ENCODE peak calls at places on chromosome 6, in eight cellular contexts. One of them, this sample, is unnamed.

GRCh38 chr6:30570760-30571084 is 520 bp upstream of the ABCF1 start:
- DNase-seq in left lobe of liver: no peak
- DNase-seq in CD4-positive, CD25-positive, alpha-beta regulatory T cell: no peak
- DNase-seq in ascending aorta: no peak
- DNase-seq in HS-5: no peak
- DNase-seq in Right ventricle myocardium superior: no peak
- DNase-seq in H54: no peak
- DNase-seq in HT1080: no peak
- DNase-seq in this sample: no peak

GRCh38 chr6:22926613-22927348 is 357.4 kb downstream of the HDGFL1 start:
- DNase-seq in left lobe of liver: no peak
- DNase-seq in H54: no peak
- DNase-seq in CD4-positive, CD25-positive, alpha-beta regulatory T cell: no peak
- DNase-seq in ascending aorta: no peak
- DNase-seq in Right ventricle myocardium superior: no peak
- DNase-seq in HS-5: no peak
- DNase-seq in HT1080: no peak
- DNase-seq in this sample: no peak

GRCh38 chr6:9921366-9921765 is 493.5 kb downstream of the TFAP2A start:
- DNase-seq in left lobe of liver: no peak
- DNase-seq in Right ventricle myocardium superior: no peak
- DNase-seq in ascending aorta: no peak
- DNase-seq in H54: no peak
- DNase-seq in CD4-positive, CD25-positive, alpha-beta regulatory T cell: no peak
- DNase-seq in HT1080: no peak
- DNase-seq in HS-5: peak; percentile 35
- DNase-seq in this sample: no peak

GRCh38 chr6:22147983-22148797 is 148.6 kb downstream of the PRL start:
- DNase-seq in ascending aorta: no peak
- DNase-seq in H54: peak; percentile 7
- DNase-seq in left lobe of liver: no peak
- DNase-seq in HS-5: no peak
- DNase-seq in HT1080: peak; percentile 63
- DNase-seq in CD4-positive, CD25-positive, alpha-beta regulatory T cell: no peak
- DNase-seq in Right ventricle myocardium superior: peak; percentile 49
- DNase-seq in this sample: no peak

GRCh38 chr6:2865270-2866182 is 23.9 kb upstream of the SERPINB1 start:
- DNase-seq in CD4-positive, CD25-positive, alpha-beta regulatory T cell: no peak
- DNase-seq in Right ventricle myocardium superior: no peak
- DNase-seq in left lobe of liver: no peak
- DNase-seq in HT1080: no peak
- DNase-seq in ascending aorta: no peak
- DNase-seq in H54: no peak
- DNase-seq in HS-5: no peak
- DNase-seq in this sample: no peak

GRCh38 chr6:161215193-161215592 is 58.7 kb downstream of the AGPAT4 start:
- DNase-seq in ascending aorta: no peak
- DNase-seq in Right ventricle myocardium superior: no peak
- DNase-seq in H54: peak; percentile 24
- DNase-seq in HS-5: peak; percentile 78
- DNase-seq in CD4-positive, CD25-positive, alpha-beta regulatory T cell: no peak
- DNase-seq in HT1080: peak; percentile 91
- DNase-seq in left lobe of liver: no peak
- DNase-seq in this sample: no peak

GRCh38 chr6:99426454-99426762 is 1.3 kb upstream of the PNISR start:
- DNase-seq in CD4-positive, CD25-positive, alpha-beta regulatory T cell: no peak
- DNase-seq in left lobe of liver: no peak
- DNase-seq in HT1080: no peak
- DNase-seq in HS-5: no peak
- DNase-seq in ascending aorta: no peak
- DNase-seq in H54: no peak
- DNase-seq in Right ventricle myocardium superior: no peak
- DNase-seq in this sample: no peak

GRCh38 chr6:9315966-9316650 is 880.8 kb upstream of the SLC35B3 start:
- DNase-seq in HS-5: no peak
- DNase-seq in HT1080: no peak
- DNase-seq in ascending aorta: no peak
- DNase-seq in Right ventricle myocardium superior: no peak
- DNase-seq in CD4-positive, CD25-positive, alpha-beta regulatory T cell: no peak
- DNase-seq in left lobe of liver: no peak
- DNase-seq in H54: no peak
- DNase-seq in this sample: no peak

GRCh38 chr6:100112855-100113508 is 119.0 kb upstream of the MCHR2 start:
- DNase-seq in CD4-positive, CD25-positive, alpha-beta regulatory T cell: no peak
- DNase-seq in H54: no peak
- DNase-seq in ascending aorta: no peak
- DNase-seq in left lobe of liver: no peak
- DNase-seq in Right ventricle myocardium superior: no peak
- DNase-seq in HT1080: no peak
- DNase-seq in HS-5: no peak
- DNase-seq in this sample: no peak

GRCh38 chr6:37667050-37667814 is 30.5 kb downstream of the MDGA1 start:
- DNase-seq in H54: no peak
- DNase-seq in Right ventricle myocardium superior: no peak
- DNase-seq in HT1080: no peak
- DNase-seq in left lobe of liver: no peak
- DNase-seq in CD4-positive, CD25-positive, alpha-beta regulatory T cell: no peak
- DNase-seq in ascending aorta: no peak
- DNase-seq in HS-5: peak; percentile 83
- DNase-seq in this sample: no peak

This sample was measured in keratinocyte.